ENCODE peak calls at places on chromosomes 13 and 19, in ten cellular contexts. T is HepG2, V is breast epithelium, I is heart left ventricle, P is Peyer's patch, L is tibial nerve, H is A549, U is endothelial cell of umbilical vein, S is NB4, X is esophagus squamous epithelium. Q is an unnamed sample.

GRCh38 chr19:7650148-7650547 is 13.2 kb downstream of the STXBP2 start:
- DNase-seq in T (no peak), V (no peak), I (no peak), P (no peak), L (no peak), H (no peak), U (no peak), S (no peak), X (no peak), Q (no peak)

GRCh38 chr13:97512732-97513131 is 78.8 kb downstream of the RAP2A start:
- DNase-seq in T (peak; percentile 21), V (no peak), I (no peak), P (no peak), L (no peak), H (no peak), U (no peak), S (peak; percentile 12), X (no peak), Q (no peak)

GRCh38 chr13:27403727-27404385 is 20.6 kb upstream of the GTF3A start:
- DNase-seq in T (peak; percentile 71), V (no peak), I (no peak), P (no peak), L (no peak), H (no peak), U (no peak), S (no peak), X (no peak), Q (no peak)

GRCh38 chr13:72181661-72182060 is 314.7 kb upstream of the DACH1 start:
- DNase-seq in T (no peak), V (no peak), I (no peak), P (no peak), L (no peak), H (no peak), U (no peak), S (no peak), X (no peak), Q (no peak)

GRCh38 chr19:718251-719024 is 9.7 kb downstream of the PALM start:
- DNase-seq in T (no peak), V (no peak), I (no peak), P (no peak), L (no peak), H (no peak), U (no peak), S (no peak), X (no peak), Q (no peak)

GRCh38 chr13:103795892-103796478 is 729.8 kb upstream of the SLC10A2 start:
- DNase-seq in T (no peak), V (no peak), I (no peak), P (no peak), L (no peak), H (no peak), U (no peak), S (no peak), X (no peak), Q (no peak)

GRCh38 chr13:40668335-40668734 is 1.9 kb upstream of the FOXO1 start:
- DNase-seq in T (peak; percentile 54), V (no peak), I (peak; percentile 50), P (peak; percentile 54), L (peak; percentile 50), H (peak; percentile 66), U (peak; percentile 45), S (peak; percentile 22), X (no peak), Q (peak; percentile 87)

GRCh38 chr19:19050104-19050503 is 13.7 kb upstream of the SLC25A42 start:
- DNase-seq in T (no peak), V (no peak), I (no peak), P (no peak), L (no peak), H (no peak), U (no peak), S (no peak), X (no peak), Q (no peak)

GRCh38 chr13:77545626-77546412 is 10.3 kb downstream of the SCEL start:
- DNase-seq in T (no peak), V (no peak), I (no peak), P (no peak), L (no peak), H (no peak), U (no peak), S (no peak), X (no peak), Q (no peak)

GRCh38 chr19:57675881-57676280 is 5.9 kb upstream of the ZNF551 start:
- DNase-seq in T (no peak), V (no peak), I (no peak), P (no peak), L (no peak), H (no peak), U (no peak), S (peak; percentile 51), X (no peak), Q (no peak)

GRCh38 chr13:28718538-28719226 is at the start of gene SLC46A3:
- DNase-seq in T (no peak), V (peak; percentile 97), I (peak; percentile 99), P (peak; percentile 96), L (peak; percentile 95), H (peak; percentile 86), U (peak; percentile 99), S (peak; percentile 95), X (peak; percentile 74), Q (peak; percentile 88)
- TF ChIP-seq POLR2A in T (no peak), V (peak; percentile 11), I (peak; percentile 40), P (peak; percentile 90), L (peak; percentile 68), H (peak; percentile 32), U (no peak), S (no peak), X (no peak), Q (peak; percentile 71)

GRCh38 chr19:13880059-13880672 is 3.2 kb downstream of the NANOS3 start:
- DNase-seq in T (peak; percentile 85), V (peak; percentile 98), I (peak; percentile 97), P (peak; percentile 96), L (peak; percentile 98), H (peak; percentile 78), U (peak; percentile 96), S (peak; percentile 95), X (peak; percentile 82), Q (peak; percentile 99)
- TF ChIP-seq POLR2A in T (peak; percentile 30), V (no peak), I (no peak), P (no peak), L (no peak), H (no peak), U (no peak), S (no peak), X (no peak), Q (peak; percentile 44)

GRCh38 chr19:10076535-10076934 is 9.6 kb upstream of the SHFL start:
- DNase-seq in T (no peak), V (no peak), I (no peak), P (no peak), L (no peak), H (no peak), U (no peak), S (no peak), X (no peak), Q (no peak)
- TF ChIP-seq POLR2A in T (no peak), V (no peak), I (no peak), P (no peak), L (no peak), H (no peak), U (no peak), S (no peak), X (no peak), Q (no peak)

GRCh38 chr13:113327766-113328391 is 30.8 kb downstream of the LAMP1 start:
- DNase-seq in T (no peak), V (no peak), I (no peak), P (no peak), L (no peak), H (no peak), U (no peak), S (peak; percentile 62), X (no peak), Q (no peak)
- TF ChIP-seq POLR2A in T (no peak), V (no peak), I (no peak), P (no peak), L (no peak), H (no peak), U (peak; percentile 36), S (no peak), X (no peak), Q (no peak)

GRCh38 chr13:39036212-39036611 is 1.7 kb downstream of the PROSER1 start:
- DNase-seq in T (peak; percentile 25), V (no peak), I (no peak), P (no peak), L (no peak), H (no peak), U (no peak), S (peak; percentile 63), X (no peak), Q (peak; percentile 50)

GRCh38 chr13:39037410-39037879 is 444 bp downstream of the PROSER1 start:
- DNase-seq in T (no peak), V (no peak), I (no peak), P (no peak), L (no peak), H (no peak), U (no peak), S (no peak), X (no peak), Q (no peak)

GRCh38 chr13:39039033-39039432 is 777 bp downstream of the NHLRC3 start:
- DNase-seq in T (peak; percentile 12), V (no peak), I (no peak), P (no peak), L (no peak), H (no peak), U (no peak), S (peak; percentile 64), X (no peak), Q (peak; percentile 24)

GRCh38 chr13:39038569-39038898 is 278 bp downstream of the NHLRC3 start:
- DNase-seq in T (peak; percentile 17), V (no peak), I (peak; percentile 11), P (peak; percentile 44), L (no peak), H (no peak), U (no peak), S (peak; percentile 70), X (peak; percentile 11), Q (peak; percentile 67)

DNA sequence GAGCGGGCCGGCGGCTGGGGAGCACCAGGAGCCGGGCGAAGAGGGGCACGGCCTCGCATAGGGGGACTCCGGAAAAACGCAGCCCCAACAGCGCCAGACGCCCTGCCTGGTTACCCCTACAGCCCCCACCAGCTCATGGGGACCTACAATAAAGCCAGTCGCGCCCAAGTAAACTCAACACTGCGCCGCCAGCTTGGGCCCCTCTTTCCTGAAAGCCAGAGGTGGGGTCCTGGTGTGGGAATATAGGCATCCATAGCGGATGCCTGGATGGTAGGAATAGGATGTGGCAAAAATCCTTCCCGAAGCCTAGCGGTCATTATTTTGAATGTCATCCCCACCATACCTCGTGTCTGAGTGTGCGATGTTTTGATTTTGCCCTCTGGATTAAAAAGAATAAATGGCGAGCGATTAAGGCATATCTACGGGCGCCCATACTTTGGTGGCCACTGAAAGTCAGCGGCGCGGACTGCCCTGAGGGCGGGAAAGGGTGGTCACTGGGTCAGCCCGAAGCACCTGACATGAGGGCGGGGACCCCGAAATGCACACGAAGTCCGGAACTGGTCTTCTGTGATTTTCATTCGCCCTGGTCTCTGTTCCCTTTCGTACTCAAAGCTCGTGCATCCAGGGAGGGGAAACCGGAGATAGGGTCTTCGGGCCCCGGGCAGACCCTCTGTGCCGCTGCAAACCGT is at the start of the genes NHLRC3 and PROSER1:
- DNase-seq in T (peak; percentile 84), V (peak; percentile 88), I (peak; percentile 92), P (peak; percentile 86), L (peak; percentile 88), H (peak; percentile 15), U (peak; percentile 89), S (peak; percentile 95), X (peak; percentile 73), Q (peak; percentile 87)
- TF ChIP-seq POLR2A in T (peak; percentile 74), V (no peak), I (no peak), P (peak; percentile 48), L (peak; percentile 42), H (peak; percentile 46), U (peak; percentile 45), S (peak; percentile 75), X (no peak), Q (peak; percentile 81)

GRCh38 chr19:50204811-50205675 is 1.6 kb downstream of the MYH14 start:
- DNase-seq in T (peak; percentile 70), V (peak; percentile 84), I (peak; percentile 47), P (no peak), L (no peak), H (no peak), U (no peak), S (no peak), X (no peak), Q (no peak)
- TF ChIP-seq POLR2A in T (peak; percentile 25), V (peak; percentile 23), I (no peak), P (peak; percentile 24), L (no peak), H (no peak), U (no peak), S (no peak), X (no peak), Q (no peak)